ENCODE peak calls at places on chromosome 7, in nine cellular contexts. R, Q, U, M, F, S, O, X and I are unnamed samples. For H3K27me3 and H3K4me1, the result is how much of the 10 kb centered on the place peaks cover.

GRCh38 chr7:65238785-65239184 is 134.9 kb upstream of the ZNF92 start:
- DNase-seq in U (no peak), F (no peak), O (no peak), M (peak), R (no peak), S (peak), Q (no peak), X (no peak), I (no peak)

GRCh38 chr7:111364413-111364812 is 197.9 kb downstream of the IMMP2L start:
- DNase-seq in R (no peak), O (peak), U (no peak), M (no peak), F (no peak), Q (no peak), S (no peak), X (no peak), I (no peak)

GRCh38 chr7:101597941-101598340 is 31.2 kb downstream of the MYL10 start:
- DNase-seq in M (no peak), O (no peak), F (no peak), Q (no peak), U (no peak), R (no peak), X (no peak), S (no peak), I (no peak)

GRCh38 chr7:101382937-101383336 is 20.3 kb downstream of the COL26A1 start:
- DNase-seq in U (no peak), S (no peak), F (no peak), M (no peak), O (no peak), X (no peak), Q (no peak), R (no peak), I (no peak)

GRCh38 chr7:77558598-77558997 is 21.5 kb downstream of the PTPN12 start:
- DNase-seq in U (no peak), Q (no peak), S (no peak), F (no peak), R (no peak), M (no peak), X (no peak), O (no peak), I (no peak)

GRCh38 chr7:102728-103127 is 89.6 kb upstream of the FAM20C start:
- DNase-seq in M (no peak), O (no peak), X (no peak), Q (no peak), S (no peak), U (no peak), F (no peak), R (no peak), I (no peak)

GRCh38 chr7:13945670-13946069 is 43.8 kb downstream of the ETV1 start:
- DNase-seq in O (peak), R (no peak), F (no peak), X (no peak), M (no peak), U (no peak), Q (no peak), S (no peak), I (no peak)

GRCh38 chr7:155258233-155258575 is 39.5 kb upstream of the INSIG1 start:
- DNase-seq in Q (no peak), R (no peak), S (no peak), F (no peak), X (no peak), M (no peak), O (peak), U (no peak), I (no peak)

GRCh38 chr7:33982425-33982786 is 77.1 kb downstream of the BMPER start:
- DNase-seq in F (no peak), R (no peak), O (peak), X (no peak), Q (no peak), S (peak), M (no peak), U (no peak), I (no peak)

GRCh38 chr7:36408589-36408988 is 18.9 kb downstream of the ANLN start:
- DNase-seq in M (no peak), R (no peak), X (no peak), U (no peak), Q (no peak), S (no peak), O (peak), F (no peak), I (no peak)

GRCh38 chr7:95636140-95636539 is 39.8 kb upstream of the PDK4 start:
- DNase-seq in O (no peak), X (no peak), R (no peak), F (no peak), S (peak), U (no peak), Q (no peak), M (no peak), I (no peak)

GRCh38 chr7:114082934-114083647 is 164.3 kb upstream of the PPP1R3A start:
- DNase-seq in R (no peak), Q (no peak), S (peak), F (no peak), M (peak), X (no peak), U (peak), O (peak), I (no peak)

GRCh38 chr7:131011437-131011752 is 277.4 kb upstream of the KLF14 start:
- DNase-seq in U (no peak), Q (no peak), F (peak), S (peak), R (no peak), O (no peak), X (no peak), M (peak), I (peak)

GRCh38 chr7:92590711-92591310 is 621 bp upstream of the FAM133B start:
- DNase-seq in S (no peak), M (no peak), U (no peak), O (no peak), R (no peak), Q (no peak), F (no peak), X (no peak), I (no peak)

GRCh38 chr7:120280743-120281142 is 7.8 kb downstream of the KCND2 start:
- DNase-seq in F (no peak), S (no peak), U (no peak), X (no peak), R (no peak), O (peak), M (no peak), Q (no peak), I (no peak)

GRCh38 chr7:159048656-159049055 is 96.0 kb downstream of the VIPR2 start:
- DNase-seq in F (peak), S (no peak), R (no peak), M (no peak), X (no peak), U (no peak), O (no peak), Q (no peak), I (no peak)

GRCh38 chr7:11665381-11665780 is 166.6 kb downstream of the THSD7A start:
- DNase-seq in O (no peak), U (no peak), Q (no peak), M (no peak), X (no peak), S (no peak), R (no peak), F (no peak), I (no peak)

GRCh38 chr7:128141683-128142195 is 99.3 kb upstream of the LEP start:
- DNase-seq in R (no peak), M (no peak), U (no peak), F (no peak), S (no peak), Q (no peak), X (no peak), O (no peak), I (no peak)

GRCh38 chr7:96004598-96004997 is 232.2 kb downstream of the DYNC1I1 start:
- DNase-seq in O (no peak), S (no peak), U (no peak), Q (no peak), M (no peak), R (no peak), X (no peak), F (no peak), I (no peak)

GRCh38 chr7:139396323-139396951 is 36.7 kb downstream of the LUC7L2 start:
- DNase-seq in R (no peak), F (no peak), Q (no peak), U (no peak), X (no peak), O (no peak), M (no peak), S (no peak), I (no peak)

GRCh38 chr7:16028651-16029050 is 342.2 kb upstream of the MEOX2 start:
- DNase-seq in U (no peak), R (no peak), F (no peak), M (no peak), O (peak), S (no peak), X (no peak), Q (no peak), I (no peak)

GRCh38 chr7:121372376-121373024 is 23.6 kb downstream of the FAM3C start:
- DNase-seq in U (no peak), S (no peak), M (no peak), O (peak), F (no peak), Q (no peak), X (no peak), R (no peak), I (no peak)

GRCh38 chr7:50822716-50823115 is 40.0 kb upstream of the GRB10 start:
- DNase-seq in Q (no peak), M (no peak), O (no peak), F (no peak), U (no peak), R (no peak), S (no peak), X (no peak), I (no peak)

GRCh38 chr7:171912-172515 is 20.4 kb upstream of the FAM20C start:
- DNase-seq in O (no peak), U (no peak), M (no peak), Q (no peak), X (no peak), S (no peak), F (no peak), R (no peak), I (no peak)

GRCh38 chr7:20199015-20199737 is 18.0 kb downstream of the MACC1 start:
- DNase-seq in S (no peak), Q (no peak), U (no peak), M (no peak), R (no peak), F (no peak), O (peak), X (peak), I (no peak)

GRCh38 chr7:32900415-32900814 is 8.9 kb upstream of the KBTBD2 start:
- DNase-seq in M (no peak), R (no peak), X (no peak), Q (no peak), F (no peak), S (no peak), U (no peak), O (no peak), I (no peak)

GRCh38 chr7:102992820-102993531 is 80.2 kb downstream of the LRRC17 start:
- DNase-seq in R (no peak), Q (no peak), X (no peak), F (no peak), U (no peak), S (no peak), O (peak), M (no peak), I (no peak)

GRCh38 chr7:81159402-81159801 is 240.6 kb upstream of the SEMA3C start:
- DNase-seq in Q (no peak), M (no peak), U (no peak), O (no peak), F (no peak), X (no peak), S (no peak), R (no peak), I (no peak)

GRCh38 chr7:81491573-81491972 is 278.3 kb downstream of the HGF start:
- DNase-seq in F (no peak), S (no peak), Q (no peak), R (no peak), X (no peak), U (no peak), M (no peak), O (no peak), I (no peak)

GRCh38 chr7:21355406-21355874 is 72.4 kb upstream of the SP4 start:
- DNase-seq in Q (peak), M (no peak), O (no peak), S (no peak), R (peak), F (no peak), U (no peak), X (no peak), I (peak)

GRCh38 chr7:16234493-16235151 is 186.7 kb downstream of the CRPPA start:
- DNase-seq in O (no peak), F (no peak), Q (no peak), X (no peak), U (no peak), R (no peak), S (no peak), M (no peak), I (no peak)

GRCh38 chr7:76054129-76055120 is 6.5 kb downstream of the MDH2 start:
- DNase-seq in U (no peak), R (no peak), F (no peak), M (no peak), Q (no peak), X (no peak), O (peak), S (no peak), I (no peak)

GRCh38 chr7:36863901-36864701 is 139.8 kb upstream of the AOAH start:
- DNase-seq in U (no peak), F (no peak), R (peak), M (no peak), S (no peak), X (no peak), O (peak), Q (no peak), I (no peak)

GRCh38 chr7:42237891-42238531 is 1.0 kb upstream of the GLI3 start:
- DNase-seq in S (peak), X (no peak), F (peak), R (no peak), M (peak), U (peak), Q (no peak), O (peak), I (no peak)
- H3K4me3 ChIP-seq in S (peak), X (peak), F (peak), R (no peak), M (peak), U (peak), Q (no peak), O (peak), I (no peak)

GRCh38 chr7:22669692-22670421 is 57.1 kb upstream of the IL6 start:
- DNase-seq in M (no peak), R (no peak), S (peak), X (no peak), Q (no peak), F (no peak), U (no peak), O (no peak), I (no peak)

GRCh38 chr7:22668971-22669401 is 58.0 kb upstream of the IL6 start:
- DNase-seq in S (peak), U (no peak), R (no peak), Q (no peak), F (no peak), M (no peak), X (no peak), O (no peak), I (no peak)

GRCh38 chr7:22672892-22673637 is 53.9 kb upstream of the IL6 start:
- DNase-seq in X (no peak), O (no peak), M (no peak), R (no peak), F (no peak), U (no peak), Q (no peak), S (no peak), I (peak)

GRCh38 chr7:22671177-22671879 is 55.7 kb upstream of the IL6 start:
- DNase-seq in S (no peak), U (no peak), F (no peak), M (no peak), O (no peak), X (no peak), R (no peak), Q (no peak), I (no peak)

DNA sequence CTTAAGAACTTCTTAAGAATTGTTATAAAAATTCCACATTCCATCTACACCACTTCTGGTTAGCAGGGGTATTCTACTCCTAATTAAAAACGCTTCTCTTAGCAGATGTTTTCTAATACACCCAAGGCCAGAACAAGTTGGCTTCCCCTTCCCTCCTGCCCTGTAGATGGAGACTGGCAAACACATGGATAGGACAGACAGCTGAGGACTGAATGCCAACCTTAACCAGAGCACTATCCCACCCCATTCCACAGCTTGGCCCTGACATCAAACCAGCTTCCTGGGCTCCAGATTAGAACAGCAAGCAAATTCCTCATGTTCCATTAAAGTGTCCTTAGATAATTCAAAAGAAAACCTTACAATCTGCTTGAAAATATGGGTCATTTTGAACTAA is 56.6 kb upstream of the IL6 start:
- DNase-seq in R (no peak), M (no peak), O (no peak), F (no peak), S (no peak), U (no peak), X (no peak), Q (no peak), I (no peak)
- H3K27me3 ChIP-seq in R (under half), M (under half), O (under half), F (under half), S (under half), U (under half), X (under half), Q (under half), I (under half)

GRCh38 chr7:151511946-151512345 is 7.7 kb downstream of the RHEB start:
- DNase-seq in X (no peak), R (no peak), U (no peak), M (no peak), S (no peak), O (peak), F (no peak), Q (no peak), I (no peak)

GRCh38 chr7:151514461-151515396 is 5.0 kb downstream of the RHEB start:
- DNase-seq in O (no peak), Q (no peak), F (no peak), S (no peak), U (no peak), X (no peak), R (no peak), M (no peak), I (no peak)

GRCh38 chr7:151509670-151510333 is 9.9 kb downstream of the RHEB start:
- DNase-seq in Q (no peak), O (no peak), F (no peak), S (no peak), R (no peak), U (no peak), M (no peak), X (no peak), I (no peak)

GRCh38 chr7:151512353-151512752 is 7.3 kb downstream of the RHEB start:
- DNase-seq in S (no peak), Q (no peak), O (peak), R (no peak), X (no peak), U (no peak), M (no peak), F (no peak), I (no peak)

GRCh38 chr7:151511270-151511669 is 8.4 kb downstream of the RHEB start:
- DNase-seq in O (no peak), F (no peak), S (no peak), M (no peak), Q (no peak), X (no peak), U (no peak), R (no peak), I (no peak)
- H3K4me1 ChIP-seq in O (under half), F (under half), S (half or more), M (under half), Q (under half), X (half or more), U (under half), R (under half), I (under half)

DNA sequence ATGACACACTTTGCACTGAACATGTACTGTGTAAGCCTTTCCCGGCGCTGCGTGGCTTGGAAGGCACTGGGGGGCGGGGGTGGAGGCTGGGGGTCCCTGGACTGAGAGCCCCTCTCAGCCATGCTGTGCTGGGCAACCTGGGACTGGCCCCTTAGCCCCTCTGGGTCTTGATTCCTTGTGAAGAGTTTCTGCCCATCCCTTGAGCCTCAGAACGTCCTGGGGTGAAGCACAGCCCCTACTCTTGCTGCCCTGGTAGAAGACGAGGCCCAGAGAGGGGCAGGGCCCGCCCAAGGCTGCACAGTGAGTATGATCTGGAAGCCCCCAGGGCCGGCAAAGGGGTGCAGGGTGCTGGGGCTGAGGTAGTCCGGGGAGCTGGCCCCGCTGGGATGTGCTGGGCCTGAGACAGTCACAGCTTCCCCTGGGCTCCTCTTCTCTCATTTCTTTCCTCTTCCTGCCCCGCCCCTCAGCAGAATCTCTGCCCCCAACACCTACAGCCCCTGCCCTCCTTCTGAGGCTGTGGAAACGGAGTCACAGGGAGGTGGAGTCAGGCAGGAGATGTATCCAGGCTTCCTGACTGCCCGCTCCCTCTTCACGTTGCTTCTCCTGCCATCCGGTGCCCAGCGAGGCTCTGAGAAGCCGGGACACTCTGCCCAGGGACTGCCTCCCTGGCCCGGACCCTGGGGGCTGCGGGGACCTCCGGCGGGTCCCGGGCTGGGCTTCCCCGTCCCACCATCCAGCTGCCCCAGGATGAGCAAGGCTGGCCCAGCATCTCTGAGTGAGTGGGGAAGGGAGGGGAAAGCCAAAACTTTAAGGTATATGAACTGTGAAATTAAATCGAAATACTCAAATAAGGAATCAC is 60.5 kb downstream of the UNCX start:
- DNase-seq in M (peak), Q (no peak), U (no peak), R (no peak), F (no peak), X (no peak), O (no peak), S (no peak), I (no peak)
- H3K4me3 ChIP-seq in M (no peak), Q (no peak), U (no peak), R (no peak), F (no peak), X (no peak), O (no peak), S (no peak), I (no peak)

GRCh38 chr7:40716052-40716451 is 581.2 kb downstream of the SUGCT start:
- DNase-seq in Q (no peak), O (peak), X (no peak), M (no peak), U (no peak), R (no peak), S (no peak), F (no peak), I (no peak)
- H3K27me3 ChIP-seq in Q (under half), O (under half), X (under half), M (under half), U (under half), R (under half), S (under half), F (under half), I (under half)

GRCh38 chr7:55534262-55534915 is 37.9 kb downstream of the VOPP1 start:
- DNase-seq in M (no peak), Q (peak), F (peak), U (no peak), R (peak), O (peak), X (no peak), S (no peak), I (peak)
- H3K4me1 ChIP-seq in M (under half), Q (half or more), F (half or more), U (under half), R (half or more), O (under half), X (half or more), S (under half), I (half or more)

GRCh38 chr7:149706398-149706797 is 67.0 kb downstream of the ZNF467 start:
- DNase-seq in M (no peak), X (no peak), S (no peak), Q (no peak), F (no peak), O (no peak), U (no peak), R (no peak), I (no peak)

GRCh38 chr7:149708026-149708425 is 65.4 kb downstream of the ZNF467 start:
- DNase-seq in Q (no peak), X (no peak), S (no peak), M (no peak), U (no peak), F (no peak), R (no peak), O (no peak), I (no peak)

GRCh38 chr7:149707448-149707886 is 65.9 kb downstream of the ZNF467 start:
- DNase-seq in Q (no peak), X (no peak), M (no peak), R (no peak), U (no peak), O (peak), S (no peak), F (no peak), I (no peak)

GRCh38 chr7:149701495-149702240 is 71.7 kb downstream of the ZNF467 start:
- DNase-seq in O (no peak), U (no peak), S (no peak), Q (no peak), M (peak), F (no peak), R (no peak), X (no peak), I (no peak)

DNA sequence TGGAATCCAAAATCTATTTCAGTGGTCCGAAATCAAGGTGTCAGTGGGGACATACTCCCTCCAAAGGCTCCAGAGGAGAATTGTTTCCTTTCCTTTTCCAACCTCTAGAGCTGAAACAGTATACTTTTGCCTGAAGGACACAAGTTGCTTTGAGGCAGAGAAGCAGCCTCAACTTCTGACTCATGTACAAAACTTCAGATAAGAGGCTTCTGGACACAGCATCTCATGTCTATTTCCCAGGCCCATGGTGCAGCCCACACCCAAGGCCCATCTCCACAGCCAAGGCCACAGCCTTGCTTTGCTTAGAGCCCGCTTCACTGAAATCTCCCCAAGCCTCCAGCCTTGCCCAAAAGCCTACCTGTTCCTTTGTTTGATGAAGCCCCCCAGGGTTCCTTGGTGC is 68.9 kb downstream of the ZNF467 start:
- DNase-seq in O (peak), S (no peak), X (no peak), Q (no peak), M (no peak), F (no peak), U (no peak), R (no peak), I (no peak)
- H3K4me3 ChIP-seq in O (no peak), S (no peak), X (no peak), Q (no peak), M (no peak), F (no peak), U (no peak), R (no peak), I (no peak)